ENCODE peak calls at places on chromosomes 6 and 20, in seven cellular contexts. J, E, N, Y, R, X and C are unnamed samples. For H3K4me1, the result is how much of the 10 kb centered on the place peaks cover.

GRCh38 chr20:45835230-45836224 is 1.9 kb downstream of the SNX21 start:
- DNase-seq in J (no peak), E (peak), N (no peak), Y (no peak), R (peak), X (peak), C (no peak)

GRCh38 chr6:22596011-22596410 is 26.6 kb downstream of the HDGFL1 start:
- DNase-seq in J (no peak), E (no peak), N (no peak), Y (no peak), R (no peak), X (no peak), C (no peak)

GRCh38 chr6:71888720-71889340 is 2.5 kb downstream of the RIMS1 start:
- DNase-seq in J (no peak), E (no peak), N (no peak), Y (no peak), R (no peak), X (no peak), C (no peak)

GRCh38 chr20:20173269-20173668 is 120.9 kb downstream of the CFAP61 start:
- DNase-seq in J (no peak), E (no peak), N (no peak), Y (no peak), R (no peak), X (no peak), C (no peak)

GRCh38 chr20:5825136-5825719 is 75.0 kb downstream of the SHLD1 start:
- DNase-seq in J (no peak), E (no peak), N (no peak), Y (no peak), R (no peak), X (no peak), C (no peak)

GRCh38 chr6:6881438-6882267 is 226.1 kb upstream of the RREB1 start:
- DNase-seq in J (no peak), E (no peak), N (no peak), Y (no peak), R (no peak), X (no peak), C (no peak)

GRCh38 chr6:6545616-6546317 is 42.8 kb upstream of the LY86 start:
- DNase-seq in J (no peak), E (no peak), N (no peak), Y (no peak), R (no peak), X (no peak), C (no peak)

GRCh38 chr6:100426241-100426640 is 38.5 kb downstream of the SIM1 start:
- DNase-seq in J (no peak), E (no peak), N (no peak), Y (no peak), R (no peak), X (no peak), C (no peak)

GRCh38 chr20:9488063-9488462 is 26.3 kb upstream of the LAMP5 start:
- DNase-seq in J (no peak), E (no peak), N (no peak), Y (no peak), R (no peak), X (no peak), C (no peak)

GRCh38 chr6:128507337-128508310 is 12.8 kb downstream of the PTPRK start:
- DNase-seq in J (no peak), E (no peak), N (no peak), Y (no peak), R (no peak), X (no peak), C (peak)

GRCh38 chr6:95431637-95432228 is 145.6 kb upstream of the MANEA start:
- DNase-seq in J (no peak), E (no peak), N (no peak), Y (peak), R (no peak), X (peak), C (peak)

GRCh38 chr6:43873806-43874714 is 104.0 kb downstream of the VEGFA start:
- DNase-seq in J (no peak), E (no peak), N (no peak), Y (no peak), R (no peak), X (no peak), C (peak)

GRCh38 chr20:61611401-61611800 is 359.3 kb downstream of the CDH4 start:
- DNase-seq in J (no peak), E (no peak), N (no peak), Y (no peak), R (no peak), X (no peak), C (no peak)

GRCh38 chr6:117617766-117618035 is 15.4 kb upstream of the GOPC start:
- DNase-seq in J (no peak), E (no peak), N (no peak), Y (no peak), R (no peak), X (no peak), C (no peak)

GRCh38 chr20:5727018-5727515 is 23.1 kb upstream of the SHLD1 start:
- DNase-seq in J (no peak), E (no peak), N (no peak), Y (no peak), R (no peak), X (no peak), C (no peak)

GRCh38 chr6:105319331-105319730 is 83.6 kb downstream of the PREP start:
- DNase-seq in J (no peak), E (no peak), N (no peak), Y (no peak), R (no peak), X (no peak), C (no peak)

GRCh38 chr6:7445076-7445475 is 55.5 kb downstream of the RIOK1 start:
- DNase-seq in J (no peak), E (no peak), N (no peak), Y (no peak), R (no peak), X (no peak), C (no peak)

GRCh38 chr6:81787313-81788068 is 35.0 kb upstream of the TENT5A start:
- DNase-seq in J (no peak), E (no peak), N (no peak), Y (no peak), R (no peak), X (no peak), C (no peak)

GRCh38 chr20:63029358-63030121 is 22.8 kb upstream of the BHLHE23 start:
- DNase-seq in J (no peak), E (peak), N (no peak), Y (no peak), R (peak), X (no peak), C (no peak)

GRCh38 chr6:149065658-149066556 is 251.6 kb upstream of the TAB2 start:
- DNase-seq in J (no peak), E (peak), N (no peak), Y (no peak), R (no peak), X (peak), C (no peak)

GRCh38 chr6:53236241-53236640 is 87.6 kb upstream of the GCM1 start:
- DNase-seq in J (no peak), E (no peak), N (no peak), Y (no peak), R (no peak), X (no peak), C (no peak)

GRCh38 chr6:56802570-56802969 is 152.3 kb upstream of the BEND6 start:
- DNase-seq in J (no peak), E (no peak), N (no peak), Y (no peak), R (no peak), X (no peak), C (peak)

GRCh38 chr20:56843817-56844216 is 214.7 kb downstream of the TFAP2C start:
- DNase-seq in J (no peak), E (no peak), N (no peak), Y (no peak), R (no peak), X (no peak), C (no peak)

GRCh38 chr6:106155219-106155830 is 69.2 kb downstream of the PRDM1 start:
- DNase-seq in J (no peak), E (no peak), N (no peak), Y (no peak), R (no peak), X (no peak), C (no peak)

GRCh38 chr6:142811923-142812322 is 133.1 kb downstream of the HIVEP2 start:
- DNase-seq in J (no peak), E (no peak), N (no peak), Y (no peak), R (no peak), X (no peak), C (no peak)

GRCh38 chr20:35084998-35085397 is 7.6 kb downstream of the TRPC4AP start:
- DNase-seq in J (no peak), E (no peak), N (no peak), Y (no peak), R (no peak), X (no peak), C (no peak)
- H3K4me1 ChIP-seq in J (under half), E (under half), N (under half), Y (under half), R (under half), X (under half), C (under half)

DNA sequence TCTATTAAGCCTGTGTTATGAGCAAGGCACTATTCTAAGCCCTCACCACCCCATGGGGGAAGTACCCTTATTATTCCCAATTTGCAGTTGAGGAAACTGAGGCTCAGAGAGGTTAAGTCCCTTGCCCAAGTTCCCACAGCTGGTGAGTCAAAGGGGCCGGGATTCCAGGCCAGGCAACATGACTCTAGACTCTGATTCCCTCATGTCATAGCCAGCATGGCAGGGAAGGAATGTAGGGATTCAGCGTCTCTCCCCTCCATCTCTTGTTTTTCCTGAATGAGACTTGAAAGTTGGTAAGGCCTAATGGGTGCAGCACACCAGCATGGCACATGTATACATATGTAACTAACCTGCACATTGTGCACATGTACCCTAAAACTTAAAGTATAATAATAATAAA is 6.7 kb downstream of the C6orf132 start:
- DNase-seq in J (no peak), E (no peak), N (no peak), Y (no peak), R (no peak), X (no peak), C (no peak)
- H3K4me1 ChIP-seq in J (under half), E (under half), N (under half), Y (under half), R (under half), X (under half), C (under half)

DNA sequence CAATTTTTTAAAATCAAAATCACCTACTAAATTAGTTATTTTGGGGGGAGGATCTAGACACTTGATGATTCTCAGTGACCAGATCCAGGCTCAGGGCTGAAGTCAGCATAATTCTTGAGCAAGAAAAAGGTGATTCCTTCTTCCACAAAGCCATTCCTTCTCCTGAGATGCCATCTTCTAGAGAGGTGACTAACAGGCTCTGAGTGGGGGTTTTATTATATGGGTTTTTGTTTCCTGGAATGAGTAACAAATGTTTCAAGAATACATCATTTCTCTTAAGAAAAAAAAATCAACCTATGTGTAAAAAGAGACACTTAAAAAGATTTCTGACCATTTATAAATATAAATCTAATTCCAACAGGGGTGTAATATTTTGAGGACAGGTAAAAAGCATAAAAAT is 154.3 kb downstream of the NFATC2 start:
- DNase-seq in J (no peak), E (no peak), N (no peak), Y (no peak), R (no peak), X (no peak), C (no peak)
- H3K4me1 ChIP-seq in J (under half), E (under half), N (under half), Y (under half), R (under half), X (under half), C (under half)

DNA sequence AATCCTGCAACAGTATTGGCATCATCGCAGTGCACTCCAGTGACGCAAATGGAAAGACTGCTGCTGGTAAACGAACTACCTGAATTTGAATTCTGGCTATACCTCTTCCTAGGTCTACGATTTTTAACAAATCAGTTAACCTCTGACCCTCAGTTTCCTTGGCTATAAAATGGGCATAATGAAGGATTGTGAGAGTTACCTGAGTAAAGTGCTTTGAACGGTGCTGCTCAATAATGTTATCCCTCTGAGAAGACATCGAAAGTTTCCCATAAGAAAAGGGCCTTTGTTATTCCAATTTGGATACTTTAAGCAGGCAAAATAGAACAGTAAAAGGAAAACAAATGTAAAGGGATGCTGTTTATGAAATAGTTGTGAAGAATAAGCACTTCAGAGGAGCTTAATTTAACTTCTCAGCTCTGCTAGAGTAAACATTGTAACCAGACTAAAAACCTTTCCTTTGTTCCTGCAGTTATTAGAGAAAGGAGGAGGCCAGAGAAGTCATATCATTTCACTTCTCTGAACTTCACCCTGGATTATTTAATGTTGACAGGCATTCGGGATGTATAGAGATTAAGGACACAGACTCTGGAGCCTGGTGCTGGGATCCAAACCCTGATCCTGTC is 5.8 kb downstream of the SGK1 start:
- DNase-seq in J (no peak), E (no peak), N (no peak), Y (no peak), R (no peak), X (no peak), C (no peak)
- H3K4me1 ChIP-seq in J (under half), E (under half), N (under half), Y (under half), R (under half), X (under half), C (under half)

GRCh38 chr6:39839445-39839844 is 47.3 kb downstream of the DAAM2 start:
- DNase-seq in J (no peak), E (no peak), N (no peak), Y (no peak), R (no peak), X (no peak), C (no peak)
- H3K4me1 ChIP-seq in J (under half), E (under half), N (under half), Y (under half), R (under half), X (under half), C (under half)

GRCh38 chr20:15875446-15875845 is 697.8 kb downstream of the KIF16B start:
- DNase-seq in J (no peak), E (no peak), N (no peak), Y (no peak), R (no peak), X (no peak), C (no peak)
- H3K4me1 ChIP-seq in J (under half), E (under half), N (under half), Y (under half), R (under half), X (under half), C (under half)

DNA sequence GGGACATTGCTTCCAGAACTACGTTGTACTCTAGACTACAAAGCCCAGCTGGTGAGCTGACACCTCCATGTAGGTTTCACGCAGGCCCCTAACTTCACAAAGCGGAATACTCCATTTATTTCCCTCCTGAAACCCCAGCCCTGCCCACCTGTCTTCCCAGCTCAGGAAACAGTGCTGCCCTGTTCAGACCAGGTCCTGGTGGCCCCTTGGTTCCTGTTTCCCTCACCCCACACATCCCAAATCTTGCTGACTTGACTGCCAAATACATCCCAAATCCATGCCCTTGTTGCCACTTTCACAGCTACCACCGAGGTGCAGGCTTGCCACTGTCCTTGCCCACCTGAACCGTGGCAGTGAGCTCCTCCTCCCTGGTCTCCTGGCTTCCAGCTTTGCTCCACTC is 113.1 kb upstream of the PTPN1 start:
- DNase-seq in J (no peak), E (no peak), N (no peak), Y (no peak), R (no peak), X (no peak), C (no peak)
- H3K4me1 ChIP-seq in J (under half), E (under half), N (half or more), Y (under half), R (under half), X (under half), C (under half)

GRCh38 chr6:75611011-75611701 is 9.5 kb downstream of the SENP6 start:
- DNase-seq in J (no peak), E (no peak), N (no peak), Y (no peak), R (no peak), X (no peak), C (no peak)

GRCh38 chr6:75609639-75610590 is 8.2 kb downstream of the SENP6 start:
- DNase-seq in J (no peak), E (no peak), N (no peak), Y (no peak), R (no peak), X (no peak), C (no peak)

GRCh38 chr6:75611702-75612375 is 10.2 kb downstream of the SENP6 start:
- DNase-seq in J (no peak), E (no peak), N (no peak), Y (no peak), R (no peak), X (no peak), C (no peak)

GRCh38 chr6:75612434-75612833 is 10.8 kb downstream of the SENP6 start:
- DNase-seq in J (no peak), E (no peak), N (no peak), Y (no peak), R (no peak), X (no peak), C (no peak)

DNA sequence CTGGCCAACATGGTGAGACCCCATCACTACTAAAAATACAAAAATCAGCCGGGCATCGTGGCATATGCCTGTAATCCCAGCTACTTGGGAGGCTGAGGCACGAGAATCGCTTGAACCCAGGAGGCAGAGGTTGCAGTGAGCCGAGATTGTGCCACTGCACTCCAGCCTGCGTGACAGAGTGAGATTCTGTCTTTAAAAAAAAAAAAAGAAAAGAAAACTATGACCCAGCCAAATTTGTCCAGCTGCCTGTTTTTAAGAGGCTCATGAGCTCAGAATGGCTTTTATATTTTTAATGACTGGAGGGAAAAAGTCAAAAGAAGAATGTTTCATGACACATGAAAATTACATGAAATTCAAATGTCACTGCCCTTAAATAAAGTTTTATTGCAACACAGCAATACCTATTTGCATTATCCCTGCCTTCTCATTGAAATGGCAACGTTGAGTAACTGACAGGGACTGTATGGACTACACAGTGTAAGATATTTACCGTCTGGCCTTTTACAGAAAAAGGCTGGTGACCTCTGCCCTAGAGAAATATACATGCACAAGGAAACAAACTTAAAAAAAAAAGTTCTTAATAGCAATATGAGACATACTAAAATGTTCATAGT is 11.3 kb downstream of the SENP6 start:
- DNase-seq in J (no peak), E (no peak), N (no peak), Y (no peak), R (no peak), X (no peak), C (no peak)
- H3K4me1 ChIP-seq in J (under half), E (half or more), N (half or more), Y (under half), R (under half), X (under half), C (under half)